ENCODE peak calls at places on chromosome 11, in ten cellular contexts. G is stimulated activated CD4-positive, alpha-beta T cell treated with anti-CD3 and anti-CD28 coated beads, Interleukin-15, amount 100 ng/mL, for 1 hour; Y is fibroblast of mammary gland; W is choroid plexus epithelial cell; J is CD8-positive, alpha-beta T cell; T is NCI-H1417; Z is ELF-1; R is psoas muscle; N is skeletal muscle cell; X is NCI-H1436. D is an unnamed sample.
A peak's percentile ranks its signal among the peaks of the same experiment; 100 is the strongest.

GRCh38 chr11:126039485-126040271 is 23.0 kb downstream of the CDON start:
- DNase-seq in Z (no peak), R (no peak), G (no peak), X (no peak), J (no peak), W (no peak), Y (peak; percentile 45), T (no peak), N (no peak), D (no peak)

GRCh38 chr11:80107415-80107814 is 666.6 kb upstream of the TENM4 start:
- DNase-seq in T (no peak), Z (no peak), N (no peak), W (no peak), X (no peak), R (no peak), J (no peak), G (no peak), Y (no peak), D (no peak)

GRCh38 chr11:12155696-12156095 is 45.3 kb downstream of the MICAL2 start:
- DNase-seq in Z (no peak), N (no peak), T (no peak), G (no peak), R (no peak), J (no peak), W (no peak), Y (no peak), X (no peak), D (no peak)

GRCh38 chr11:72759468-72759867 is 7.3 kb upstream of the ARAP1 start:
- DNase-seq in J (no peak), R (no peak), T (no peak), N (no peak), G (no peak), Y (no peak), Z (no peak), W (no peak), X (peak; percentile 65), D (no peak)

GRCh38 chr11:122516686-122517085 is 138.8 kb upstream of the UBASH3B start:
- DNase-seq in X (no peak), W (no peak), Z (no peak), J (no peak), R (no peak), N (no peak), G (no peak), T (no peak), Y (no peak), D (peak; percentile 53)

GRCh38 chr11:1260023-1260501 is 37.2 kb downstream of the MUC5B start:
- DNase-seq in T (no peak), N (no peak), W (peak; percentile 46), X (no peak), G (peak; percentile 32), J (no peak), Z (no peak), Y (peak; percentile 27), R (peak; percentile 67), D (no peak)

GRCh38 chr11:117376517-117376916 is 48.9 kb downstream of the CEP164 start:
- DNase-seq in Z (no peak), N (no peak), R (no peak), W (no peak), G (no peak), T (no peak), Y (no peak), J (no peak), X (no peak), D (no peak)

GRCh38 chr11:11789735-11790369 is 51.9 kb upstream of the USP47 start:
- DNase-seq in W (peak; percentile 58), Z (no peak), R (no peak), Y (peak; percentile 23), X (no peak), N (no peak), J (no peak), G (no peak), T (no peak), D (peak; percentile 18)

GRCh38 chr11:104333977-104334376 is 170.0 kb upstream of the PDGFD start:
- DNase-seq in J (no peak), Y (peak; percentile 19), W (no peak), Z (peak; percentile 34), G (no peak), R (no peak), X (no peak), T (no peak), N (no peak), D (no peak)

GRCh38 chr11:118655486-118656190 is 23.8 kb downstream of the TREH start:
- DNase-seq in W (no peak), G (no peak), J (no peak), R (no peak), X (no peak), N (no peak), Z (no peak), T (no peak), Y (no peak), D (no peak)

GRCh38 chr11:134844838-134845237 is 432.8 kb upstream of the B3GAT1 start:
- DNase-seq in X (no peak), W (no peak), R (no peak), G (no peak), Z (no peak), N (no peak), J (no peak), T (no peak), Y (no peak), D (no peak)

GRCh38 chr11:102666331-102666957 is 39.1 kb downstream of the MMP27 start:
- DNase-seq in Z (peak; percentile 33), J (no peak), T (peak; percentile 43), X (peak; percentile 29), N (no peak), G (no peak), R (no peak), Y (peak; percentile 52), W (peak; percentile 70), D (peak; percentile 55)

GRCh38 chr11:1733716-1734351 is 16.6 kb downstream of the IFITM10 start:
- DNase-seq in G (no peak), W (no peak), Y (no peak), X (no peak), Z (no peak), R (no peak), N (no peak), T (no peak), J (no peak), D (no peak)

GRCh38 chr11:33828604-33829429 is 54.5 kb upstream of the FBXO3 start:
- DNase-seq in T (no peak), R (no peak), W (no peak), X (no peak), Y (no peak), G (no peak), N (no peak), J (no peak), Z (no peak), D (no peak)

GRCh38 chr11:2142762-2143202 is 3.6 kb upstream of the IGF2 start:
- DNase-seq in T (no peak), X (no peak), Z (no peak), Y (peak; percentile 42), R (no peak), G (no peak), J (no peak), W (no peak), N (no peak), D (peak; percentile 8)

GRCh38 chr11:12066799-12067508 is 43.4 kb upstream of the MICAL2 start:
- DNase-seq in R (peak; percentile 85), J (no peak), Z (peak; percentile 80), G (no peak), X (no peak), N (peak; percentile 62), T (peak; percentile 73), W (peak; percentile 71), Y (no peak), D (peak; percentile 88)

GRCh38 chr11:62709262-62710000 is 2.0 kb downstream of the GNG3 start:
- DNase-seq in W (peak; percentile 99), X (peak; percentile 98), Y (peak; percentile 98), T (peak; percentile 98), Z (peak; percentile 98), G (peak; percentile 85), N (peak; percentile 86), R (peak; percentile 99), J (peak; percentile 95), D (peak; percentile 98)

GRCh38 chr11:131889146-131889577 is 518.7 kb downstream of the NTM start:
- DNase-seq in X (no peak), J (no peak), N (peak; percentile 55), T (peak; percentile 91), W (peak; percentile 92), Z (peak; percentile 48), R (no peak), G (no peak), Y (peak; percentile 73), D (peak; percentile 96)

GRCh38 chr11:118921121-118921928 is 4.4 kb downstream of the BCL9L start:
- DNase-seq in N (peak; percentile 80), Z (peak; percentile 88), W (peak; percentile 93), R (peak; percentile 88), Y (peak; percentile 95), X (no peak), T (no peak), J (no peak), G (no peak), D (peak; percentile 90)

GRCh38 chr11:45436118-45436517 is 150.0 kb upstream of the SYT13 start:
- DNase-seq in Y (no peak), J (no peak), W (no peak), R (no peak), X (no peak), G (no peak), Z (no peak), T (no peak), N (no peak), D (no peak)

GRCh38 chr11:115226556-115226955 is 277.7 kb downstream of the CADM1 start:
- DNase-seq in W (peak; percentile 93), R (no peak), Z (peak; percentile 79), X (no peak), G (no peak), Y (no peak), J (no peak), T (no peak), N (peak; percentile 69), D (peak; percentile 90)

GRCh38 chr11:61545341-61545740 is 35.5 kb downstream of the SYT7 start:
- DNase-seq in J (no peak), G (no peak), N (no peak), Z (no peak), R (no peak), W (peak; percentile 31), Y (no peak), T (no peak), X (no peak), D (no peak)

GRCh38 chr11:84420261-84420660 is 1134.1 kb upstream of the CCDC90B start:
- DNase-seq in T (peak; percentile 24), N (peak; percentile 39), Z (no peak), R (no peak), Y (peak; percentile 86), G (no peak), W (peak; percentile 4), J (no peak), X (no peak), D (peak; percentile 7)

GRCh38 chr11:60984149-60984548 is 12.7 kb downstream of the CD6 start:
- DNase-seq in T (no peak), N (no peak), W (no peak), G (no peak), Y (no peak), X (no peak), R (no peak), J (no peak), Z (no peak), D (no peak)

GRCh38 chr11:74749127-74749964 is 697 bp downstream of the RNF169 start:
- DNase-seq in R (peak; percentile 73), T (peak; percentile 87), X (peak; percentile 21), N (no peak), G (peak; percentile 32), Y (peak; percentile 34), J (peak; percentile 24), Z (peak; percentile 71), W (peak; percentile 38), D (peak; percentile 22)

GRCh38 chr11:19578871-19579270 is 133.8 kb upstream of the NAV2 start:
- DNase-seq in Y (no peak), J (no peak), N (no peak), Z (no peak), T (no peak), G (no peak), R (no peak), W (no peak), X (no peak), D (no peak)

GRCh38 chr11:23078289-23078971 is 218.2 kb upstream of the CCDC179 start:
- DNase-seq in J (no peak), G (no peak), Y (peak; percentile 59), X (no peak), R (no peak), Z (no peak), N (peak; percentile 37), T (no peak), W (peak; percentile 66), D (peak; percentile 15)

GRCh38 chr11:122180435-122180834 is 64.4 kb upstream of the BLID start:
- DNase-seq in T (no peak), Y (peak; percentile 100), X (no peak), N (peak; percentile 99), G (no peak), J (no peak), Z (peak; percentile 11), W (peak; percentile 91), R (no peak), D (peak; percentile 98)